ENCODE peak calls at places on chromosomes 12 and 14, in five cellular contexts. X is astrocyte, V is heart left ventricle, D is A549, E is hepatocyte. W is an unnamed sample.
A peak's percentile ranks its signal among the peaks of the same experiment; 100 is the strongest.

GRCh38 chr14:71523630-71524320 is 408.5 kb upstream of the RGS6 start:
- DNase-seq in X (no peak), V (no peak), D (no peak), E (no peak), W (no peak)

GRCh38 chr12:92445253-92446081 is 257.3 kb upstream of the PLEKHG7 start:
- DNase-seq in X (no peak), V (peak; percentile 57), D (no peak), E (no peak), W (no peak)

GRCh38 chr12:104280703-104281458 is 22.7 kb upstream of the EID3 start:
- DNase-seq in X (peak; percentile 99), V (no peak), D (peak; percentile 67), E (peak; percentile 33), W (no peak)

GRCh38 chr12:6689000-6689882 is at the start of gene ZNF384:
- DNase-seq in X (peak; percentile 98), V (peak; percentile 99), D (peak; percentile 100), E (peak; percentile 98), W (peak; percentile 97)

GRCh38 chr14:96130854-96131253 is 73.8 kb upstream of the BDKRB2 start:
- DNase-seq in X (peak; percentile 54), V (no peak), D (no peak), E (no peak), W (no peak)

GRCh38 chr14:52547526-52547925 is 4.8 kb downstream of the TXNDC16 start:
- DNase-seq in X (no peak), V (no peak), D (no peak), E (no peak), W (no peak)

GRCh38 chr12:54991161-54991991 is 6.8 kb upstream of the TESPA1 start:
- DNase-seq in X (no peak), V (no peak), D (no peak), E (no peak), W (no peak)

GRCh38 chr12:4225571-4225970 is 48.0 kb upstream of the CCND2 start:
- DNase-seq in X (no peak), V (no peak), D (no peak), E (no peak), W (no peak)

GRCh38 chr14:103333754-103334643 is at the start of gene EIF5:
- DNase-seq in X (peak; percentile 91), V (peak; percentile 99), D (peak; percentile 86), E (peak; percentile 100), W (peak; percentile 99)
- TF ChIP-seq CTCF in X (no peak), V (no peak), D (no peak), E (no peak), W (no peak)

DNA sequence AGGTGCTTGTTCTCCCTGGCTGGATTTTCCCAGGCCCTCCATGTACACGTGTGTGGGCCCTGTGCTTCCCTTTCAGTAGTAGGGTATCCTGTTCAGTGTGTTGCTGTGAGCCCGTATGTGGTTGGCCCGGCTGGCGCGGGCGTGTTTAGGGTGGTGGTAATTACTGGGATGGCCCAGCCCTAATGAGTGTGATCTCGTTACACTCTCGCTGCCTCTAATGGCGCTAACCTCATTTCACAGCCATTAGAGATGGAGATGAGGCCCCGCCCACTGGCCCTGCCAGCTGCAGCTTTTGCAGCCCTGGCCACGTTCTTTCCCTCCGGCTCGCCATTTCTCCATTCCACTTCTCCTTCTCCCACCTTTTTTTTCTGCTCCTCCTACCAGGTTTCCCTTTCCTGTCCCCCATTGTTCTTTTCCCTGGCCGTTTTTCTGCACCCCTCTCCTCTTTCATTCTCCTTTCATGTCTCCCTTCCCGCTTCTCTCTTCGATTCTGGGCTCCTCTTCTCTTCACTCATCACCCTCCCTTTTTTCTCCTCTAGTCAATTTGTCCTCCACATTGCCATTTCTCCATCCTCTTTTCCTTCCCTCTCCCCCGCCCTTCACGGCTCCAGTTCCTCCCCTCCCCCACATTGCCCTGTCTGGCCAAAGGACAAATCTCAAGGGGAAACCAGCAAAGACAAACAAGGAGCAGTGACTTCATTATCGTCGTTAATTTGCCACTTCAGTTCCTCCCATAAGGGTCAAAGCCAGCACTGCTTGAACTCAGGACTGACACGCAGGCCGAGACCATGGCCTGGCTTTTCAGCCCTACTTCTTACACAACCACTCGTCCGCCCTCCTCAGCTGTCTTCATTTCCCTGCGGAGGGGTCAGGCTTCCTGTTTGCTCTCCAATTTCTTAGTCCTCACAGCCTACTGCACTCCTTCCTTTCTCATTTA is 6.8 kb downstream of the ZFHX2 start:
- DNase-seq in X (no peak), V (peak; percentile 53), D (no peak), E (no peak), W (no peak)
- H3K27ac ChIP-seq in X (no peak overlapping the region), V (peak overlapping the region; percentile 68), D (no peak overlapping the region), E (no peak overlapping the region), W (no peak overlapping the region)

GRCh38 chr12:58301337-58302122 is 360.2 kb downstream of the ATP23 start:
- DNase-seq in X (no peak), V (no peak), D (no peak), E (no peak), W (no peak)

GRCh38 chr12:58299371-58299770 is 358.0 kb downstream of the ATP23 start:
- DNase-seq in X (no peak), V (no peak), D (no peak), E (no peak), W (no peak)

GRCh38 chr12:58298793-58299192 is 357.4 kb downstream of the ATP23 start:
- DNase-seq in X (no peak), V (no peak), D (no peak), E (no peak), W (no peak)

GRCh38 chr12:58306266-58306995 is 365.1 kb downstream of the ATP23 start:
- DNase-seq in X (no peak), V (no peak), D (no peak), E (no peak), W (no peak)

DNA sequence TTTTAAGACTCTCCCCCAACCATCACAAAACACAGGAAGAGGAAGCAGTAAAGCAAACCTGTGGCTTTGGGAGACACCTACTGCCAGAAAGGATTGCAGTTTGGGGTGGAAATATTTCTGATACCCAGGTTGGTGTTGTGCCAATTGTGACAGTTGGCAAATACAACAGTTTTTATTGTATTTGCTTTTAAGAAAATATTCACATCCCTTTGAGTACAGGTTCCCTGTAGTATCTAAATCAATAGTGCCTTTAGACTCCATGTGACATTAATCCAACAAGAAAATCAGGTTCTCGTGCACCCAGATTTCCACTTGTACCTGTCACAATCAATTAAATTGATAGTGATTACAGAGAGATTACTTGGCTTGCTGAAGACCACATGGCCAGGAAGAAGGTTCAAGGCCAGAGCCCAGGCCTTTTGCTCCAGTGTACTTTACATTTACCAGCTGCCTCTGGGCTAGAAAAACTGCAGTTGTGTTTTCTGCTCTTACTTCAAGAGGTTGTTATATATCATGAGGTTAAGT is 361.2 kb downstream of the ATP23 start:
- DNase-seq in X (no peak), V (no peak), D (no peak), E (no peak), W (peak; percentile 78)
- TF ChIP-seq CTCF in X (no peak), V (no peak), D (peak; percentile 22), E (no peak), W (no peak)

DNA sequence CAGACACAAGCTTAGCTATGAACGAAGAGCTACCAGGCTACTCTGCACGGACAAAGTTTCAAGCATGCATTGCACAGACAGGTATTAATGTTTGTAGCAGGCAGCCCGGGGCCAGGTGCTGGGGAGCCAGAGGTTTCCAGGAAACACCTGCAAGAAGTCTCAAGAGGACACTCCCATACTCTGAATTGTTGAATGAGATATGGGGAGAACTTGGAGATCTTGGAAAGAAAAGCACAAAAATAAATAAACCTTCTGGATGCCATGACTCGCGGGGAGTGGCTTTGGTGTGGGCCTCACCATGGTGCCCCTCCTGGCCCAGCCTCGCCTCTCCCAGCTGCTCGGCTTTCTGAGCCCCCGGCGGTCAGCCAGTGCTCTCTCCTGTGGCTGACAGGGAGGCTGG is 186.8 kb downstream of the TTC7B start:
- DNase-seq in X (no peak), V (no peak), D (no peak), E (peak; percentile 30), W (no peak)
- H3K27ac ChIP-seq in X (no peak overlapping the region), V (no peak overlapping the region), D (no peak overlapping the region), E (peak overlapping the region; percentile 43), W (no peak overlapping the region)

W was measured in WERI-Rb-1.